ENCODE peak calls at places on chromosome 19, in six cellular contexts. G is transverse colon, U is adrenal gland, K is lower lobe of right lung, F is GM06990, C is psoas muscle. V is an unnamed sample. For H3K27me3, the result is how much of the 10 kb centered on the place peaks cover.

GRCh38 chr19:40693896-40694295 is 3.4 kb upstream of the NUMBL start:
- DNase-seq in G (no peak), U (no peak), K (no peak), F (no peak), C (no peak), V (no peak)

GRCh38 chr19:14563989-14564650 is 7.7 kb downstream of the NDUFB7 start:
- DNase-seq in G (no peak), U (no peak), K (no peak), F (peak), C (peak), V (no peak)

GRCh38 chr19:30065680-30066606 is 123.9 kb downstream of the URI1 start:
- DNase-seq in G (peak), U (no peak), K (peak), F (no peak), C (no peak), V (no peak)

GRCh38 chr19:33622505-33622808 is 704 bp downstream of the CHST8 start:
- DNase-seq in G (no peak), U (no peak), K (no peak), F (no peak), C (no peak), V (no peak)

GRCh38 chr19:46297700-46298476 is 1.0 kb downstream of the HIF3A start:
- DNase-seq in G (peak), U (peak), K (peak), F (no peak), C (peak), V (peak)

GRCh38 chr19:1811472-1811894 is 593 bp downstream of the ATP8B3 start:
- DNase-seq in G (peak), U (peak), K (peak), F (no peak), C (peak), V (peak)

GRCh38 chr19:47227347-47228167 is 3.4 kb downstream of the BBC3 start:
- DNase-seq in G (peak), U (peak), K (peak), F (peak), C (peak), V (peak)

GRCh38 chr19:27805848-27806247 is 1407.1 kb downstream of the UQCRFS1 start:
- DNase-seq in G (no peak), U (no peak), K (no peak), F (no peak), C (no peak), V (no peak)

GRCh38 chr19:1851581-1852293 is 3.5 kb upstream of the REXO1 start:
- DNase-seq in G (no peak), U (no peak), K (no peak), F (no peak), C (peak), V (no peak)

GRCh38 chr19:57887195-57887941 is 1.5 kb downstream of the ZNF814 start:
- DNase-seq in G (peak), U (no peak), K (no peak), F (no peak), C (no peak), V (no peak)

GRCh38 chr19:21698215-21698614 is 69.2 kb downstream of the ZNF100 start:
- DNase-seq in G (no peak), U (no peak), K (no peak), F (no peak), C (no peak), V (no peak)

GRCh38 chr19:17843908-17844490 is 3.8 kb downstream of the JAK3 start:
- DNase-seq in G (no peak), U (no peak), K (no peak), F (no peak), C (no peak), V (no peak)

GRCh38 chr19:1651548-1652394 is 644 bp downstream of the TCF3 start:
- DNase-seq in G (peak), U (peak), K (peak), F (no peak), C (peak), V (peak)

GRCh38 chr19:54160182-54160811 is 776 bp upstream of the LENG1 start:
- DNase-seq in G (no peak), U (no peak), K (no peak), F (no peak), C (no peak), V (no peak)

GRCh38 chr19:15154002-15154612 is 46.7 kb downstream of the NOTCH3 start:
- DNase-seq in G (peak), U (peak), K (no peak), F (no peak), C (no peak), V (no peak)

GRCh38 chr19:13978721-13979191 is 26.4 kb downstream of the DCAF15 start:
- DNase-seq in G (no peak), U (no peak), K (no peak), F (no peak), C (no peak), V (no peak)

GRCh38 chr19:11370744-11371143 is 3.7 kb upstream of the SWSAP1 start:
- DNase-seq in G (no peak), U (no peak), K (no peak), F (no peak), C (no peak), V (no peak)
- TF ChIP-seq CTCF in G (no peak), U (no peak), K (no peak), F (no peak), C (no peak), V (no peak)

GRCh38 chr19:5074418-5074817 is 105.5 kb downstream of the KDM4B start:
- DNase-seq in G (no peak), U (no peak), K (no peak), F (no peak), C (no peak), V (no peak)
- H3K4me3 ChIP-seq in G (no peak), U (no peak), K (no peak), F (no peak), C (no peak), V (no peak)

DNA sequence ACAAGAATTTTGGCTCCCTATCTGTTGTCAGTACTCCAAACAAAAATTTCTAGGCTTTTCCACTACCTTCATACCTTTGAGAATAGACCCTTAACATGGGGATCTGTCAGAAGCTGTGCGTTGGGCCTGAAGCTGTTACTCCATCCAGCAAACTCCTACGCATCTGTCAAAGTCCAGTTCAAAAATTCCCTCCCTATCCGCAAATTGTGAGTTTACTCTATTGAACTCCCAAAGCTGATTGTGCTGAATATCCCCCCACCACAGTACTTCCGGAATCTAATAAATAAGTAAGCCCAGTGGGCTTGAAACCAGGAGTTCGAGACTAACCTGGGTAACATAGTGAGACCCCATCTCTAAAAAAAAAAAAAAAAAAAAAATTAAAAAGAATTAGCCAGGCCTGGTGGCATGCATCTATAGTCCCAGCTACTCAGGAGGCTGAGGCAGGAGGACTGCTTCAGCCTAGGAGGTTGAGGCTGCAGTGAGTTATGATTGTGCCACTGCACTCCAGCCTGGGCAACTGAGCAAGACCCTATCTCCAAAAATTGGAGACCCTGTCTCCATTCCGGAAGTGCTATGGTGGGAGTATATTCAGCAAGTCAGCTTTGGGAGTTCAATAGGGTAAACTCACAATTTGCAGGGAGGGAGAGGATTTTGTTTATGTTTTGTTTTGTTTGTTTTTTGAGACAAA is 930 bp upstream of the FBN3 start:
- DNase-seq in G (no peak), U (no peak), K (no peak), F (no peak), C (no peak), V (no peak)
- H3K27me3 ChIP-seq in G (half or more), U (under half), K (under half), F (under half), C (under half), V (half or more)

GRCh38 chr19:11986754-11987153 is 21.9 kb downstream of the ZNF763 start:
- DNase-seq in G (no peak), U (peak), K (no peak), F (no peak), C (no peak), V (no peak)

GRCh38 chr19:11987405-11988231 is 22.8 kb downstream of the ZNF763 start:
- DNase-seq in G (peak), U (peak), K (peak), F (peak), C (peak), V (peak)

GRCh38 chr19:11982526-11982925 is 17.7 kb downstream of the ZNF763 start:
- DNase-seq in G (no peak), U (no peak), K (no peak), F (no peak), C (no peak), V (no peak)

GRCh38 chr19:11989112-11989456 is 24.2 kb downstream of the ZNF763 start:
- DNase-seq in G (no peak), U (no peak), K (no peak), F (no peak), C (no peak), V (no peak)

DNA sequence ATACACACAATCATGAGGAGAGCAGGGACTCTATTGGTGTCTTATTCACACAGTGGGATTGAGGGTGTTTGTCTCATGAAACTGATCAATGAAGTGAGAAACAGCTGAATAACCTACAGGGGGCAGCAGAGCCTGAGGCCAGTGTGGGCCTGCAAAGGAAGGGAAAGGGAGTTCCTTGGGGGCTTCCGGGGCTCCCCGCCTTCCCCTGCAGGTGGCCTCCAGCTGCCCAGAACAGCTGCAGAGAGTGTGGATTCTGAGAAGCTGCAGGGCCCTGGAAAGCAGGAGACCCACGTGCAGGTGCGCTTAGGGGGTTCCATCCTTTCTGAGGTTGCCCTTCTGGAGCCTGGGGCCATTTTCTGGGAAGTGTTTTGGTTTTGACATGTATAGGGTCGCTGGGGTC is 20.1 kb downstream of the ZNF763 start:
- DNase-seq in G (no peak), U (no peak), K (no peak), F (peak), C (no peak), V (no peak)
- TF ChIP-seq CTCF in G (peak), U (no peak), K (no peak), F (peak), C (no peak), V (peak)

GRCh38 chr19:39125199-39125553 is 410 bp upstream of the PAK4 start:
- DNase-seq in G (no peak), U (no peak), K (no peak), F (no peak), C (no peak), V (no peak)
- H3K4me3 ChIP-seq in G (peak), U (no peak), K (peak), F (peak), C (peak), V (peak)

V was measured in left ventricle myocardium inferior.